ENCODE peak calls at places on chromosomes 12 and 14, in eight cellular contexts. V is CD14-positive monocyte; E is GM04504; H is AG09319; F is heart right ventricle; I is NCI-H446 treated with DMSO at 0.1 percent for 48 hours; Q is RWPE1; B is stimulated activated CD4-positive, alpha-beta T cell treated with anti-CD3 and anti-CD28 coated beads, Interleukin-12 subunit alpha, Interleukin-12 subunit beta, amount 100 ng/mL, for 48 hours. L is an unnamed sample.

GRCh38 chr14:73476451-73476905 is 14.3 kb upstream of the RIOX1 start:
- DNase-seq in F (no peak), Q (no peak), V (no peak), I (no peak), H (no peak), E (no peak), B (no peak), L (no peak)

GRCh38 chr12:110619534-110619953 is 5.6 kb downstream of the TCTN1 start:
- DNase-seq in Q (no peak), V (no peak), H (no peak), F (no peak), B (peak), E (no peak), I (no peak), L (no peak)

GRCh38 chr14:64685364-64686130 is 18.7 kb upstream of the PLEKHG3 start:
- DNase-seq in E (no peak), B (no peak), H (no peak), F (no peak), V (no peak), I (no peak), Q (no peak), L (no peak)

GRCh38 chr12:75526655-75527511 is 15.5 kb upstream of the KRR1 start:
- DNase-seq in H (no peak), V (no peak), E (no peak), B (peak), Q (peak), F (no peak), I (peak), L (peak)

GRCh38 chr12:44509471-44509870 is 366.6 kb downstream of the NELL2 start:
- DNase-seq in I (no peak), F (no peak), E (no peak), B (no peak), Q (no peak), H (no peak), V (no peak), L (no peak)

GRCh38 chr14:51018521-51018920 is 74.2 kb upstream of the PYGL start:
- DNase-seq in B (no peak), H (no peak), E (no peak), F (no peak), V (no peak), Q (no peak), I (no peak), L (no peak)

GRCh38 chr14:98173291-98173690 is 1098.7 kb downstream of the BCL11B start:
- DNase-seq in E (no peak), I (no peak), V (no peak), Q (no peak), F (no peak), B (no peak), H (no peak), L (no peak)

GRCh38 chr14:87944987-87945604 is 47.9 kb downstream of the GALC start:
- DNase-seq in H (peak), I (peak), B (peak), Q (peak), F (no peak), E (peak), V (no peak), L (no peak)

GRCh38 chr12:27772328-27773049 is 7.5 kb upstream of the KLHL42 start:
- DNase-seq in Q (peak), B (no peak), E (no peak), I (no peak), V (no peak), F (no peak), H (no peak), L (no peak)

GRCh38 chr12:91216871-91217270 is 34.3 kb upstream of the DCN start:
- DNase-seq in Q (no peak), H (no peak), F (no peak), E (no peak), I (no peak), B (no peak), V (no peak), L (no peak)